ENCODE peak calls at places on chromosomes 2 and 18, in ten cellular contexts. X is endothelial cell of umbilical vein; N is D341Med; M is left cardiac atrium; J is T-helper 2 cell; R is HuH-7.5; P is omental fat pad; B is amygdala; O is stimulated activated CD8-positive, alpha-beta memory T cell treated with anti-CD3 and anti-CD28 coated beads, Interleukin-12 subunit alpha, Interleukin-12 subunit beta, amount 100 ng/mL, for 4 hours; Z is AG09309. K is an unnamed sample.

GRCh38 chr2:104733544-104733943 is 120.4 kb upstream of the POU3F3 start:
- DNase-seq in J (no peak), Z (no peak), O (no peak), X (no peak), R (peak), P (no peak), N (peak), M (no peak), B (no peak), K (peak)

GRCh38 chr2:163737169-163737439 is 1.3 kb upstream of the FIGN start:
- DNase-seq in O (no peak), X (no peak), B (no peak), M (no peak), P (no peak), N (no peak), J (no peak), R (no peak), Z (no peak), K (no peak)

GRCh38 chr2:231621051-231621879 is 28.6 kb downstream of the TEX44 start:
- DNase-seq in M (peak), J (no peak), B (no peak), O (no peak), R (no peak), N (no peak), P (no peak), X (no peak), Z (no peak), K (peak)

GRCh38 chr2:14567561-14567960 is 65.0 kb upstream of the LRATD1 start:
- DNase-seq in Z (no peak), J (no peak), N (no peak), O (no peak), X (no peak), B (no peak), P (no peak), M (no peak), R (no peak), K (no peak)

GRCh38 chr2:235444101-235444597 is 49.7 kb upstream of the AGAP1 start:
- DNase-seq in P (no peak), B (no peak), R (no peak), N (no peak), Z (no peak), O (no peak), M (no peak), X (no peak), J (no peak), K (no peak)

GRCh38 chr18:9832871-9833270 is 52.9 kb upstream of the TXNDC2 start:
- DNase-seq in J (no peak), N (no peak), B (no peak), O (no peak), Z (no peak), X (no peak), R (no peak), P (no peak), M (no peak), K (no peak)

GRCh38 chr2:177670791-177671528 is 278.4 kb downstream of the AGPS start:
- DNase-seq in R (no peak), B (no peak), X (no peak), N (no peak), M (no peak), J (no peak), O (no peak), Z (no peak), P (no peak), K (no peak)

GRCh38 chr2:59182249-59182648 is 941.1 kb upstream of the FANCL start:
- DNase-seq in Z (no peak), R (no peak), J (no peak), O (no peak), B (no peak), P (no peak), N (peak), X (no peak), M (no peak), K (peak)

GRCh38 chr2:147096671-147097070 is 748.2 kb upstream of the ACVR2A start:
- DNase-seq in J (no peak), B (no peak), R (no peak), N (no peak), Z (no peak), O (no peak), P (no peak), X (no peak), M (no peak), K (no peak)

K was measured in BE2C.